ENCODE peak calls at places on chromosomes 7 and 10, in eight cellular contexts. O is ovary, K is tibial nerve, R is stomach, C is H1, P is suprapubic skin, Y is A549, Q is sigmoid colon. Z is an unnamed sample.

GRCh38 chr10:20885678-20886077 is 11.4 kb downstream of the NEBL start:
- DNase-seq in Q (no peak), P (no peak), C (no peak), O (no peak), K (no peak), Y (no peak), R (no peak), Z (no peak)

GRCh38 chr10:33358016-33358415 is 23.5 kb upstream of the NRP1 start:
- DNase-seq in Q (no peak), P (no peak), K (no peak), R (no peak), C (no peak), Y (no peak), O (no peak), Z (no peak)

GRCh38 chr10:99341860-99342517 is 12.8 kb downstream of the CNNM1 start:
- DNase-seq in Y (no peak), C (no peak), Q (no peak), K (no peak), R (no peak), O (no peak), P (no peak), Z (no peak)

GRCh38 chr10:103276941-103277712 is at the start of gene INA:
- DNase-seq in O (no peak), Q (no peak), P (no peak), C (peak; percentile 88), Y (peak; percentile 39), R (no peak), K (no peak), Z (peak; percentile 79)

GRCh38 chr10:87931836-87932230 is 68.4 kb downstream of the PTEN start:
- DNase-seq in R (no peak), Q (no peak), C (no peak), P (no peak), O (no peak), Y (no peak), K (no peak), Z (no peak)

GRCh38 chr7:50693475-50693874 is 89.2 kb downstream of the GRB10 start:
- DNase-seq in Y (no peak), K (no peak), R (no peak), Q (no peak), O (no peak), C (no peak), P (no peak), Z (no peak)

GRCh38 chr7:21450076-21450475 is 22.2 kb downstream of the SP4 start:
- DNase-seq in P (no peak), C (no peak), O (no peak), Q (no peak), Y (no peak), R (no peak), K (no peak), Z (no peak)

GRCh38 chr10:66629976-66630375 is 295.9 kb upstream of the LRRTM3 start:
- DNase-seq in O (no peak), R (no peak), P (no peak), Q (no peak), Y (no peak), K (no peak), C (no peak), Z (no peak)

GRCh38 chr10:12401466-12401865 is 52.1 kb downstream of the CAMK1D start:
- DNase-seq in P (peak; percentile 45), Q (no peak), K (no peak), R (no peak), O (no peak), C (peak; percentile 39), Y (no peak), Z (no peak)

GRCh38 chr7:149544028-149544427 is 46.4 kb upstream of the ZNF746 start:
- DNase-seq in Y (no peak), P (no peak), Q (no peak), R (no peak), C (no peak), K (no peak), O (no peak), Z (no peak)
- TF ChIP-seq EP300 in Y (no peak), P (no peak), Q (no peak), R (no peak), C (no peak), K (no peak), O (no peak), Z (no peak)

GRCh38 chr7:35800718-35801391 is at the start of gene SEPTIN7:
- DNase-seq in C (peak; percentile 97), K (peak; percentile 95), Y (peak; percentile 92), Q (peak; percentile 100), P (peak; percentile 99), R (peak; percentile 98), O (peak; percentile 99), Z (peak; percentile 99)

GRCh38 chr7:35802102-35802466 is 1.2 kb downstream of the SEPTIN7 start:
- DNase-seq in K (no peak), Q (no peak), C (no peak), Y (no peak), P (no peak), R (no peak), O (no peak), Z (no peak)

GRCh38 chr7:35801392-35802101 is 690 bp downstream of the SEPTIN7 start:
- DNase-seq in Y (peak; percentile 39), R (peak; percentile 68), O (peak; percentile 84), C (peak; percentile 82), K (peak; percentile 35), P (peak; percentile 92), Q (peak; percentile 86), Z (peak; percentile 95)

GRCh38 chr7:35802649-35803048 is 1.8 kb downstream of the SEPTIN7 start:
- DNase-seq in O (no peak), Q (no peak), C (no peak), Y (no peak), R (no peak), K (no peak), P (no peak), Z (no peak)

GRCh38 chr7:35799846-35800717 is 775 bp upstream of the SEPTIN7 start:
- DNase-seq in R (peak; percentile 83), O (peak; percentile 92), K (peak; percentile 63), Y (peak; percentile 57), P (peak; percentile 93), Q (peak; percentile 95), C (peak; percentile 90), Z (peak; percentile 93)
- TF ChIP-seq POLR2A in R (no peak), O (no peak), K (no peak), Y (peak; percentile 62), P (no peak), Q (no peak), C (no peak), Z (no peak)

GRCh38 chr7:43834463-43835251 is 34.7 kb downstream of the MRPS24 start:
- DNase-seq in P (no peak), R (no peak), O (no peak), Y (no peak), K (no peak), Q (no peak), C (no peak), Z (no peak)
- TF ChIP-seq EP300 in P (no peak), R (no peak), O (no peak), Y (no peak), K (no peak), Q (no peak), C (no peak), Z (no peak)

GRCh38 chr10:96118604-96119450 is 11.3 kb upstream of the ZNF518A start:
- DNase-seq in K (no peak), O (no peak), R (no peak), Q (no peak), C (no peak), P (peak; percentile 62), Y (peak; percentile 72), Z (no peak)

GRCh38 chr10:96125142-96125515 is 5.0 kb upstream of the ZNF518A start:
- DNase-seq in Y (no peak), R (no peak), O (no peak), Q (no peak), K (no peak), C (no peak), P (no peak), Z (no peak)

GRCh38 chr10:96129387-96130325 is at the start of gene ZNF518A:
- DNase-seq in K (peak; percentile 71), P (peak; percentile 95), R (peak; percentile 94), Y (peak; percentile 87), Q (peak; percentile 96), C (peak; percentile 92), O (peak; percentile 94), Z (peak; percentile 95)

GRCh38 chr10:96122824-96123223 is 7.3 kb upstream of the ZNF518A start:
- DNase-seq in O (no peak), C (no peak), K (no peak), R (no peak), Y (no peak), Q (no peak), P (no peak), Z (no peak)

DNA sequence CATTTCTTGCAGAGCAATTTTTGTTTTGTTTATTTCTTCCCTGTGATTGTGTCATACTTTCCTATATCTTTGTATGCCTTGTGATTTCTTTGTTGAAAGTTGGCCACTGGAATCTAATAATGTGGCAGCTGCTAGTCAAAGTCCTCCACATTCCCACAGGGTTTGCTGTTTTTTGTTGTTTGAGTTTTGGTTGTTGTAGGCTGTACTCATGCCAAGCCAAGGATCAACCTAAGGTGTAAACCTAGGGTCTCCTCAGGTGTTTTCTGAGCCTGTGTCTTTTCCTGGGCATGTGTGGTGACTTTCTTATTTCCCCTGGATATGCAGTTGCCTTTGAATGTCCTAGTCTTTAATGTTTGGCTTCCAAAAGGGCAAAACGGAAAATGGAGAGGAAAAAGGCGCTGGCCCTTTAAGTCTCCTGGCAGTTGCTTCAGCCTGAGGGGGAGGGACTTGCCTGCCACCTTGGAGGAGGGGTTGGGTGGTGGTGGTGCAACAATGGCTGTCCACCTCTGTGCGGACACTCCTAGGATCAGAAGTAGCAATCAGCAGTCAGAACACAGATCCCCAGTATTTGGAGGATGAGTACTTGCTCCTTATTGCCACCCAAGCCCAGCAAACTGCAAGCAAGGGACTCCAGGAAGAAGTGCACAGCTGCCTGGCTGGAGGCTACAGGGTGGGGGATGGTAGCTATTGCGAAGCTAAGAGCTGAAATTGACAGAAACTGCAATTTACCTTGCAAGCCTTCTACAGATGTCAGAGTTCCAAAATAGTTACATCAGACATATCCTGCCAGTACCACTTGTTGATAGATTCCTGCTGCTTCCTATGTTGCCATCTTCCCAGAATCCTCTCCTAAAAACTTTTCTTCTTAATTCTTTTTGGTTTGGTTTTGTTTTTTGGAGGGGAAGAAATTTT is 5.6 kb upstream of the ZNF518A start:
- DNase-seq in Q (no peak), P (no peak), K (no peak), O (no peak), Y (peak; percentile 66), C (peak; percentile 69), R (peak; percentile 51), Z (peak; percentile 58)
- TF ChIP-seq POLR2A in Q (peak; percentile 16), P (no peak), K (no peak), O (no peak), Y (peak; percentile 43), C (peak; percentile 73), R (no peak), Z (peak; percentile 55)

GRCh38 chr10:97977673-97978072 is 52.7 kb downstream of the CRTAC1 start:
- DNase-seq in Y (no peak), O (no peak), K (no peak), P (no peak), R (no peak), C (no peak), Q (no peak), Z (no peak)

GRCh38 chr10:97974526-97975525 is 55.6 kb downstream of the CRTAC1 start:
- DNase-seq in Y (no peak), P (no peak), K (no peak), Q (no peak), O (no peak), C (peak; percentile 59), R (no peak), Z (peak; percentile 58)

GRCh38 chr10:97969538-97969937 is 60.9 kb downstream of the CRTAC1 start:
- DNase-seq in K (no peak), O (no peak), P (no peak), Q (no peak), R (no peak), C (no peak), Y (no peak), Z (no peak)

GRCh38 chr10:97975598-97975997 is 54.8 kb downstream of the CRTAC1 start:
- DNase-seq in Y (no peak), O (no peak), R (no peak), P (no peak), Q (no peak), K (no peak), C (no peak), Z (no peak)

GRCh38 chr10:97974108-97974507 is 56.3 kb downstream of the CRTAC1 start:
- DNase-seq in O (no peak), R (no peak), K (no peak), C (peak; percentile 55), P (no peak), Y (no peak), Q (no peak), Z (no peak)
- TF ChIP-seq EP300 in O (no peak), R (no peak), K (no peak), C (no peak), P (no peak), Y (no peak), Q (no peak), Z (no peak)